ENCODE peak calls at places on chromosomes 1 and 21, in five cellular contexts. K, S, C, R and D are unnamed samples.

GRCh38 chr1:86441581-86441980 is 17.6 kb downstream of the CLCA2 start:
- DNase-seq in K (no peak), S (no peak), C (no peak), R (no peak), D (no peak)

GRCh38 chr1:247332901-247333361 is 1.3 kb upstream of the ZNF496 start:
- DNase-seq in K (peak), S (no peak), C (no peak), R (peak), D (no peak)

GRCh38 chr1:40784141-40784770 is 669 bp downstream of the KCNQ4 start:
- DNase-seq in K (no peak), S (no peak), C (no peak), R (peak), D (peak)

GRCh38 chr1:243686149-243686548 is 163.9 kb downstream of the AKT3 start:
- DNase-seq in K (no peak), S (no peak), C (no peak), R (no peak), D (no peak)

GRCh38 chr1:177571076-177571475 is 398.8 kb downstream of the SEC16B start:
- DNase-seq in K (no peak), S (no peak), C (no peak), R (no peak), D (no peak)

GRCh38 chr1:200131551-200132125 is 104.1 kb downstream of the NR5A2 start:
- DNase-seq in K (no peak), S (no peak), C (no peak), R (peak), D (no peak)

GRCh38 chr1:246161626-246162025 is 345.5 kb downstream of the SMYD3 start:
- DNase-seq in K (peak), S (peak), C (no peak), R (no peak), D (no peak)

GRCh38 chr1:212293579-212293978 is 8.4 kb downstream of the PPP2R5A start:
- DNase-seq in K (peak), S (no peak), C (no peak), R (no peak), D (no peak)

GRCh38 chr21:42716074-42716473 is 62.7 kb downstream of the PDE9A start:
- DNase-seq in K (no peak), S (no peak), C (no peak), R (no peak), D (no peak)

GRCh38 chr1:2392071-2392442 is 416 bp downstream of the RER1 start:
- DNase-seq in K (no peak), S (no peak), C (no peak), R (no peak), D (peak)

GRCh38 chr1:29830383-29830782 is 594.1 kb downstream of the PTPRU start:
- DNase-seq in K (no peak), S (no peak), C (no peak), R (no peak), D (no peak)

GRCh38 chr1:179121159-179121938 is 39.5 kb downstream of the TOR3A start:
- DNase-seq in K (peak), S (no peak), C (no peak), R (peak), D (no peak)

GRCh38 chr1:111770916-111771315 is 15.2 kb downstream of the DDX20 start:
- DNase-seq in K (no peak), S (no peak), C (no peak), R (no peak), D (no peak)

GRCh38 chr1:70440642-70441391 is 29.7 kb downstream of the CTH start:
- DNase-seq in K (no peak), S (no peak), C (no peak), R (peak), D (no peak)

GRCh38 chr21:44461438-44462089 is 6.3 kb downstream of the LRRC3 start:
- DNase-seq in K (no peak), S (no peak), C (peak), R (no peak), D (no peak)

GRCh38 chr1:201125805-201126204 is 1.2 kb downstream of the ASCL5 start:
- DNase-seq in K (no peak), S (no peak), C (no peak), R (peak), D (no peak)

GRCh38 chr1:51234721-51235425 is 1.2 kb upstream of the RNF11 start:
- DNase-seq in K (peak), S (no peak), C (no peak), R (peak), D (no peak)

GRCh38 chr1:116067564-116067887 is 43.7 kb upstream of the MAB21L3 start:
- DNase-seq in K (peak), S (no peak), C (no peak), R (no peak), D (no peak)

GRCh38 chr1:145871994-145872411 is 13.1 kb upstream of the PIAS3 start:
- DNase-seq in K (peak), S (no peak), C (peak), R (no peak), D (peak)

GRCh38 chr1:48198970-48199369 is 23.5 kb upstream of the SLC5A9 start:
- DNase-seq in K (no peak), S (no peak), C (no peak), R (no peak), D (no peak)

GRCh38 chr1:46554236-46555080 is 3.0 kb upstream of the KNCN start:
- DNase-seq in K (no peak), S (no peak), C (no peak), R (no peak), D (no peak)

GRCh38 chr1:30870035-30870434 is 38.5 kb downstream of the SDC3 start:
- DNase-seq in K (no peak), S (no peak), C (no peak), R (no peak), D (no peak)

GRCh38 chr1:43492816-43493215 is 37.9 kb upstream of the PTPRF start:
- DNase-seq in K (peak), S (no peak), C (no peak), R (no peak), D (no peak)

GRCh38 chr1:236516929-236517704 is 6.7 kb upstream of the LGALS8 start:
- DNase-seq in K (peak), S (peak), C (no peak), R (no peak), D (no peak)

GRCh38 chr1:182092336-182092735 is 30.8 kb upstream of the ZNF648 start:
- DNase-seq in K (peak), S (no peak), C (no peak), R (no peak), D (no peak)

GRCh38 chr1:153745417-153745816 is 17.6 kb downstream of the INTS3 start:
- DNase-seq in K (no peak), S (no peak), C (peak), R (no peak), D (no peak)

DNA sequence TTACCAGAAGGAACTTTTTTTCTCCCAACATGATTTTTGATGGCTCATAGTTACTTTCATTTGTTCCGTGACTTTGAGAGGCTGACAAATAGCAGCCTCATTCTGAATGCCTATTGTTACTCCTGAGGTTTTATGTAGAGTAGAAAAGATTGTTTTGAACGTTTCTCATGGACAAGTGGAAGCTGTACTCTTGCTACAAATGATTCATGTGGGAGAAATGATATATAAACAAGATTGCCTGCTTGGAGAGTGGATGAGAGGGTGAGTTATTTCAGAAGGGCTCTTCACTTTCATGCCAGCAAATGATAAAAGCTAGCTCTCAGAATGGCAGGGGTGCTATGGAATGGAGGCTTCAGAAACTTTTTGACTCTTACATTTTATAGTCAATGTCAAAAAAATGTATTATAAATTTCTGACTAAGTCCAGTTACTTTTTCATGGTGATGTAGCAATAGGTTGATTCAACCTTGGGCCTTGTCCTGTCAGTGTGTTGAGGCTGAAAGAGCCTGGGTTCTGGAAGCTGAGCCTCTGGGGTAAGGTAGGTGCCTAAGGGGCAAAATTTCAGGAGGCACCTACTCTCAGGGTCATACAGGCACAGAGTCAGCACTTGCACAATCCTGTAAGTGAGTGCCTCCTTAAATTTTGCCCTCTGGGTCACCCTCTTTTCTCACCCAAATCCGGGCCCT is 19.4 kb downstream of the JUN start:
- DNase-seq in K (peak), S (no peak), C (no peak), R (no peak), D (no peak)
- TF ChIP-seq CTCF in K (no peak), S (no peak), C (no peak), R (no peak), D (no peak)

DNA sequence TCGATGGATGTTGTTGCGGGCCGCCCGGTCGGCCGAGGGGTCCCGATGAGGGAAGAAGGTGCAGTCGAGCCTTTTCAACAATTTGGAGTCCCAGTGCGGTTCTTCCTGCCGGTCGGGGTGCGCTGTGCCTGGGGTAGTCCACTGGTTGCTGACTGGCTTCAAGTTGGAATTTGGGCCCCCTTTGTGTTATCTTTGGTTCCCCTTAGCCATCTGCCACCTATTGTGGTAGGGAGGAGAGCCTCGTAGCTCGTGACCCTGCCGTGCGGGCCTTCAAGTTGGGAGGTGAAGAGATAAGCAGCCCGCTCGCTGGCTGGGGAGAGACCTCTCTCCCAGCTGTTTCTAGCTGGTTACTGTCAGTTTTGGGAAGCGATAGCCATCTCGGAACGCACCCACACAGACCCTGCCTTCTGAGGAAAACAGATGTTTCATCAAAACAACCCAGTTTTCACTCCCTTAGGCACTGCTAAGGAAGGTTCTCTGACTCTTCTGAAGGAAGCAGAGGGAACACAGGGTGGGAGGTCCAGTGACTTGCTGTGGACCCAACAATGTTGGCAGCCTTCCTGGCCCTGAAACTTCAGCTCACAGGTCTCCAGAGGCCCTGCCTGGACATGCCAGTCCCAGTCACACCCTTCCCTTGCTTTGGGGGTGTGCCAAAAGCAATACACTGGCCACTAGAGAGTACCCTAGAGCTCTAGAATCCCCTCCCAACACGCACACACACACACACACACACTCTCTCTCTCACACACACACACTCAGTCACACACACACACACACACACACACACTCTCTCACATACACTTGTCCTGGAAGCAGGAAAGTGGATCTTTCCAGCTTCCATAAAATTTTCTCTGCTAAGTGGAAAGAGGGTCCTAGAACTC is 1.0 kb downstream of the BTG2 start:
- DNase-seq in K (peak), S (no peak), C (no peak), R (peak), D (peak)
- TF ChIP-seq CTCF in K (no peak), S (peak), C (no peak), R (peak), D (no peak)

GRCh38 chr1:1141244-1141910 is 25.5 kb upstream of the C1orf159 start:
- DNase-seq in K (no peak), S (no peak), C (no peak), R (no peak), D (no peak)

GRCh38 chr1:1142844-1143243 is 27.0 kb upstream of the C1orf159 start:
- DNase-seq in K (no peak), S (no peak), C (no peak), R (no peak), D (no peak)

GRCh38 chr1:1143636-1144035 is 27.7 kb upstream of the C1orf159 start:
- DNase-seq in K (no peak), S (no peak), C (no peak), R (no peak), D (no peak)

GRCh38 chr1:1140673-1141072 is 24.8 kb upstream of the C1orf159 start:
- DNase-seq in K (no peak), S (no peak), C (no peak), R (no peak), D (no peak)

GRCh38 chr1:1141911-1142250 is 26.0 kb upstream of the C1orf159 start:
- DNase-seq in K (no peak), S (no peak), C (no peak), R (no peak), D (no peak)
- TF ChIP-seq CTCF in K (no peak), S (no peak), C (no peak), R (no peak), D (no peak)

GRCh38 chr1:193070395-193070753 is 11.0 kb downstream of the RO60 start:
- DNase-seq in K (peak), S (no peak), C (no peak), R (no peak), D (no peak)
- TF ChIP-seq CTCF in K (no peak), S (no peak), C (no peak), R (no peak), D (peak)

GRCh38 chr1:226308723-226309397 is at the start of gene LIN9:
- DNase-seq in K (peak), S (peak), C (peak), R (peak), D (peak)
- TF ChIP-seq CTCF in K (no peak), S (no peak), C (no peak), R (no peak), D (no peak)

GRCh38 chr1:119338004-119338403 is 30.6 kb upstream of the HAO2 start:
- DNase-seq in K (no peak), S (no peak), C (no peak), R (no peak), D (no peak)
- TF ChIP-seq CTCF in K (no peak), S (no peak), C (no peak), R (no peak), D (no peak)

GRCh38 chr1:161128591-161129420 is 3.7 kb downstream of the DEDD start:
- DNase-seq in K (no peak), S (no peak), C (no peak), R (no peak), D (no peak)

GRCh38 chr1:161130266-161130665 is 2.2 kb downstream of the DEDD start:
- DNase-seq in K (no peak), S (no peak), C (no peak), R (no peak), D (no peak)

GRCh38 chr1:161133220-161133740 is 813 bp upstream of the DEDD start:
- DNase-seq in K (peak), S (no peak), C (no peak), R (no peak), D (no peak)

GRCh38 chr1:161131721-161132409 is 602 bp downstream of the DEDD start:
- DNase-seq in K (peak), S (no peak), C (no peak), R (no peak), D (peak)

GRCh38 chr1:161132410-161133219 is at the start of gene DEDD:
- DNase-seq in K (peak), S (peak), C (peak), R (peak), D (peak)
- TF ChIP-seq CTCF in K (no peak), S (peak), C (no peak), R (no peak), D (no peak)